ENCODE peak calls at places on chromosomes 6 and 20, in eight cellular contexts. Y is PC-3, M is fibroblast of lung, V is RWPE1, G is upper lobe of right lung, J is heart left ventricle, A is cardiac muscle cell, L is body of pancreas. S is an unnamed sample.

GRCh38 chr6:119612871-119613515 is 263.4 kb upstream of the MAN1A1 start:
- DNase-seq in M (peak), V (no peak), Y (no peak), L (no peak), G (no peak), J (no peak), A (no peak), S (no peak)

GRCh38 chr20:47821481-47822100 is 36.3 kb upstream of the SULF2 start:
- DNase-seq in A (no peak), Y (peak), J (no peak), M (no peak), V (peak), L (no peak), G (no peak), S (no peak)

GRCh38 chr6:15502451-15503345 is 160.1 kb downstream of the DTNBP1 start:
- DNase-seq in Y (no peak), A (no peak), J (no peak), M (no peak), L (peak), G (peak), V (no peak), S (no peak)

GRCh38 chr6:150867117-150867516 is 1.6 kb downstream of the MTHFD1L start:
- DNase-seq in G (no peak), V (no peak), M (no peak), L (no peak), A (no peak), J (no peak), Y (no peak), S (no peak)

GRCh38 chr6:113490356-113490755 is 366.8 kb upstream of the MARCKS start:
- DNase-seq in G (no peak), A (no peak), J (no peak), V (no peak), L (no peak), M (no peak), Y (peak), S (no peak)

GRCh38 chr6:87200469-87201174 is 45.3 kb downstream of the ZNF292 start:
- DNase-seq in G (no peak), L (no peak), Y (no peak), J (no peak), V (no peak), M (peak), A (no peak), S (no peak)

GRCh38 chr20:49984426-49985153 is 1.8 kb downstream of the SNAI1 start:
- DNase-seq in L (no peak), J (no peak), M (no peak), V (no peak), G (no peak), A (no peak), Y (no peak), S (no peak)

GRCh38 chr20:24470031-24470781 is 777 bp downstream of the SYNDIG1 start:
- DNase-seq in A (peak), J (no peak), M (peak), Y (no peak), V (no peak), L (no peak), G (no peak), S (no peak)

GRCh38 chr6:105593056-105593455 is 190.2 kb upstream of the PREP start:
- DNase-seq in V (no peak), J (no peak), Y (peak), L (no peak), G (no peak), A (no peak), M (no peak), S (no peak)

GRCh38 chr20:37669773-37670236 is 24.0 kb upstream of the CTNNBL1 start:
- DNase-seq in J (no peak), M (no peak), G (no peak), A (no peak), L (no peak), Y (no peak), V (no peak), S (no peak)

GRCh38 chr6:26322645-26323482 is 42.1 kb upstream of the BTN3A2 start:
- DNase-seq in M (peak), L (peak), J (peak), V (no peak), Y (peak), G (no peak), A (peak), S (peak)

GRCh38 chr6:5028921-5029320 is 25.1 kb upstream of the RPP40 start:
- DNase-seq in L (no peak), V (no peak), Y (no peak), A (no peak), M (no peak), J (no peak), G (no peak), S (no peak)

GRCh38 chr6:146290589-146290901 is 253.1 kb upstream of the RAB32 start:
- DNase-seq in M (no peak), G (no peak), A (no peak), L (no peak), J (no peak), V (no peak), Y (no peak), S (no peak)

GRCh38 chr6:31586013-31586412 is at the start of gene LST1:
- DNase-seq in J (peak), G (peak), V (no peak), M (no peak), Y (no peak), L (no peak), A (no peak), S (no peak)

GRCh38 chr6:31592396-31592771 is 422 bp downstream of the NCR3 start:
- DNase-seq in J (no peak), G (no peak), A (no peak), V (no peak), Y (no peak), L (no peak), M (no peak), S (no peak)

GRCh38 chr6:31586596-31586995 is 519 bp downstream of the LST1 start:
- DNase-seq in L (no peak), Y (no peak), A (no peak), G (peak), J (no peak), V (no peak), M (no peak), S (no peak)

GRCh38 chr6:31587791-31588777 is 2.0 kb downstream of the LST1 start:
- DNase-seq in M (no peak), A (no peak), V (no peak), Y (no peak), J (no peak), G (no peak), L (no peak), S (no peak)

GRCh38 chr6:31588871-31589650 is 3.0 kb downstream of the LST1 start:
- DNase-seq in Y (peak), A (no peak), G (peak), V (no peak), L (no peak), M (no peak), J (no peak), S (no peak)
- H3K27ac ChIP-seq in Y (no peak), A (no peak), G (no peak), V (no peak), L (no peak), M (no peak), J (no peak), S (no peak)

GRCh38 chr6:117391874-117392583 is 33.7 kb downstream of the ROS1 start:
- DNase-seq in Y (no peak), J (no peak), G (no peak), M (no peak), L (no peak), A (no peak), V (no peak), S (peak)
- H3K27ac ChIP-seq in Y (no peak), J (no peak), G (no peak), M (no peak), L (no peak), A (no peak), V (no peak), S (no peak)

GRCh38 chr6:19415605-19416326 is 421.4 kb upstream of the ID4 start:
- DNase-seq in A (no peak), Y (peak), M (peak), L (no peak), G (no peak), J (no peak), V (peak), S (peak)

GRCh38 chr6:19413323-19413722 is 423.8 kb upstream of the ID4 start:
- DNase-seq in V (peak), J (no peak), M (peak), G (no peak), Y (peak), L (no peak), A (no peak), S (no peak)

GRCh38 chr6:19417713-19418112 is 419.5 kb upstream of the ID4 start:
- DNase-seq in Y (peak), L (no peak), J (no peak), M (peak), A (no peak), V (peak), G (no peak), S (no peak)

DNA sequence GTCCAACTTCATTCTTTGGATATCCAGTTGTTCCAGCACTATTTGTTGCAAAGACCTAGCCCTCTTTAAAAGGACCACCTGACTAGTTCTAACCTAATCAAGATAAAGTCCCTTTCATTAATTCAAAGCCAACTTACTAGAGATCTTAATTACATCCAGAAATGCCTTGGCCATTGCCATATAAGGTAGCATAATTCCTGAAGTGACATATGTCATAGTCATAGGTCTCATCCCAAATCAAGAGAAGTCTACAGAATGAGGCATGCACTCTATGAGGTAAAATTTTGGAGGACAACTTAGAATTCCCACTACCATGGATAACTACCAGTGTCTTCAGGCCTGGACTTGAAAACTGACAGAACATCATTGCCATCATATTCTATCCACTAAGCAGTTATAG is 420.4 kb upstream of the ID4 start:
- DNase-seq in J (no peak), M (no peak), V (no peak), Y (peak), A (no peak), L (no peak), G (no peak), S (no peak)
- H3K27ac ChIP-seq in J (no peak), M (no peak), V (no peak), Y (peak), A (no peak), L (no peak), G (no peak), S (no peak)

DNA sequence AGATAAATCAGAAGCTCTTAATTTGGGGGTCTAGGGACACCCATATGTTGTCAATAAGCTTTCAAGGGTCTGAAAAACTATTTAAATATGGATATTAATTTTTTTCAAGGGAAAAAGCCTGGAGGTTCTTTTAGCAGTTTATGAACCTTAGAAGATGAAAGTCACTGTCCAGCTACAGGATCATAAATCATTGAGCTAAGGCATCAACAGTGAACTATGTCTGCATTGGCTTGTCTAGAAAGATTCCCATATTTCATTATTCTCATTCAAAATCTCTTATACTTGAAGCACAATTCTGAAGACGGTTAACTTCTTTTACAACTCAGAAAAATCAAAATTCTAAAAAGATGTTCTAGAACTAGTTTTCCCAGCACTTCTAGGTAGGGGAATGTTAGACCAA is 34.9 kb upstream of the SNX9 start:
- DNase-seq in A (no peak), J (no peak), M (no peak), L (no peak), Y (no peak), G (no peak), V (no peak), S (no peak)
- H3K27ac ChIP-seq in A (no peak), J (no peak), M (no peak), L (no peak), Y (no peak), G (no peak), V (no peak), S (no peak)

DNA sequence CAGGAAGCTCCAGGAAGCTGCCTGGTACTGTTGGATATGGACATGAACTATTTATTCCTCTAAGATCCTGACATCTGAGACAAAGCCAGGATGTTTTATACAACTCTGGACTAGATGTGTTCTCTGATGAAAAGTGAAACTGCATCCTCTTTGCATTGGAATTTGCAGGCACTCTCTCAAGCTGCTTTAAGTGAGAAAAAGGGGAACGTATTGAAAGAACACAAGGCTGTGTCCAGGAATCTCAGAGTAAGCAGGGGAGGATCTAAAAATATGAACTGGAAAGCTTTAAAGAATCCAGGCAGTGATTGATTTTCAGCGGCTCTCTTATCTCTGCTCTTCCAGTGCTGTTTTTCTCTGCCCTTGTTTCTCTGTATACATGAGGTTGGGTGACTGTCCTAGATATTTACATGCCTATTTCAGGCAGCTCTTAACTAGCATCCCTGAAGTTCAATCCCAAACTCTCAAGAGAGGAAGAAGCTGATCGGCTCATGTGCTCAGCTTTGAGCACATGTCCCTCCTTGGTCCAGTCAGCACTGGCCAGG is 193.8 kb downstream of the PLCB4 start:
- DNase-seq in Y (no peak), A (peak), L (no peak), J (no peak), M (peak), V (no peak), G (no peak), S (no peak)
- H3K27ac ChIP-seq in Y (no peak), A (peak), L (no peak), J (peak), M (no peak), V (no peak), G (peak), S (no peak)

GRCh38 chr6:75329703-75330102 is 45.1 kb upstream of the TMEM30A start:
- DNase-seq in Y (no peak), L (no peak), V (no peak), M (no peak), J (no peak), G (no peak), A (no peak), S (no peak)

GRCh38 chr6:75337805-75338204 is 53.2 kb upstream of the TMEM30A start:
- DNase-seq in G (no peak), L (no peak), V (no peak), Y (no peak), A (no peak), M (no peak), J (no peak), S (no peak)

GRCh38 chr6:75334266-75335040 is 49.9 kb upstream of the TMEM30A start:
- DNase-seq in J (peak), Y (peak), G (no peak), A (peak), L (no peak), M (peak), V (no peak), S (no peak)

GRCh38 chr6:75331134-75331533 is 46.5 kb upstream of the TMEM30A start:
- DNase-seq in V (no peak), L (no peak), M (no peak), J (no peak), A (no peak), G (no peak), Y (peak), S (no peak)

DNA sequence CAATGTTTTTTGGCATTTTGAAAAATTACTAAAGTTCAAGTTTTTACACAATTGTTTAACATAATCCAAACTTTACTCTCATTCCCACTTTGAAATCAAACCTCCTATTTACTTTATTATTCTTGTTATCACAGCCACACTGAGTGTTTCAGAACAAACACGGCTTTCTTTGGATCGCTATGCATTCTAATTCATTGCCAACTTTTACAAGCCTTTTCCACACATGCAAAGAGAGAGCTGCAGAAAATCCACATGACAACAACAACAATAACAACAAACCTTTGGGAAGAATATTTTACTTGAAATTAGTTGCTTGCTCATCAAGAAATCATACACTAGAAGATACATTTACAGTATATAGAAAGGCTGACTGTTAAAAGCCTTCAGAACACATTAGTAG is 49.2 kb upstream of the TMEM30A start:
- DNase-seq in Y (no peak), L (no peak), M (no peak), G (no peak), V (no peak), J (no peak), A (no peak), S (no peak)
- H3K27ac ChIP-seq in Y (no peak), L (no peak), M (no peak), G (peak), V (no peak), J (peak), A (peak), S (no peak)

S was measured in small intestine.